ENCODE peak calls at places on chromosomes 13 and 19, in seven cellular contexts. Q is CD8-positive, alpha-beta T cell; H is AG04450; P is SJSA1; N is endothelial cell of umbilical vein; R is SK-N-SH; L is CD8-positive, alpha-beta memory T cell. G is an unnamed sample.

GRCh38 chr13:107342747-107343146 is 774.8 kb upstream of the ARGLU1 start:
- DNase-seq in H (no peak), L (no peak), N (no peak), P (no peak), Q (no peak), R (no peak), G (no peak)

GRCh38 chr13:103291693-103292572 is 225.7 kb upstream of the SLC10A2 start:
- DNase-seq in Q (no peak), R (no peak), N (no peak), H (no peak), P (no peak), L (no peak), G (no peak)

GRCh38 chr19:9671654-9672053 is 3.2 kb downstream of the ZNF562 start:
- DNase-seq in R (no peak), Q (no peak), H (no peak), N (no peak), L (no peak), P (no peak), G (no peak)

GRCh38 chr13:114068723-114069322 is 63.6 kb downstream of the RASA3 start:
- DNase-seq in P (no peak), Q (no peak), L (no peak), H (peak; percentile 43), N (peak; percentile 53), R (no peak), G (no peak)

GRCh38 chr13:33884506-33885221 is 66.7 kb downstream of the RFC3 start:
- DNase-seq in Q (no peak), P (no peak), N (no peak), L (no peak), R (no peak), H (no peak), G (no peak)

GRCh38 chr13:106318941-106319411 is 216.5 kb downstream of the EFNB2 start:
- DNase-seq in Q (no peak), L (no peak), P (peak; percentile 42), H (peak; percentile 74), R (no peak), N (peak; percentile 97), G (no peak)

GRCh38 chr19:29587518-29587986 is 18.5 kb upstream of the POP4 start:
- DNase-seq in R (no peak), H (no peak), P (no peak), L (peak; percentile 49), Q (peak; percentile 63), N (no peak), G (no peak)

GRCh38 chr19:45952691-45953505 is 20.8 kb downstream of the NOVA2 start:
- DNase-seq in H (peak; percentile 18), N (no peak), P (peak; percentile 53), Q (peak; percentile 37), L (peak; percentile 31), R (peak; percentile 55), G (no peak)

GRCh38 chr19:17415107-17415506 is 4.7 kb upstream of the MVB12A start:
- DNase-seq in R (no peak), P (no peak), N (no peak), Q (no peak), H (no peak), L (no peak), G (no peak)

GRCh38 chr13:78621086-78621485 is 17.7 kb upstream of the POU4F1 start:
- DNase-seq in H (no peak), Q (no peak), R (no peak), P (no peak), L (no peak), N (no peak), G (no peak)

GRCh38 chr19:44905437-44906160 is at the start of gene APOE:
- DNase-seq in P (no peak), Q (no peak), L (no peak), N (no peak), R (peak; percentile 57), H (no peak), G (no peak)

GRCh38 chr19:14022469-14022868 is 5.5 kb upstream of the RLN3 start:
- DNase-seq in N (no peak), L (no peak), H (no peak), P (no peak), Q (no peak), R (no peak), G (no peak)

GRCh38 chr19:51181913-51182419 is 39.9 kb downstream of the SIGLEC7 start:
- DNase-seq in R (peak; percentile 36), L (no peak), P (no peak), N (no peak), Q (no peak), H (no peak), G (no peak)

GRCh38 chr13:112653821-112654220 is 36.0 kb upstream of the ATP11A start:
- DNase-seq in R (no peak), Q (no peak), N (no peak), H (no peak), P (no peak), L (no peak), G (no peak)

GRCh38 chr13:113862766-113863510 is 938 bp downstream of the GAS6 start:
- DNase-seq in N (peak; percentile 30), Q (no peak), P (peak; percentile 26), H (no peak), R (peak; percentile 56), L (no peak), G (no peak)

GRCh38 chr13:40984670-40985366 is 34.3 kb downstream of the ELF1 start:
- DNase-seq in P (peak; percentile 12), H (no peak), N (peak; percentile 76), L (no peak), Q (no peak), R (no peak), G (no peak)

GRCh38 chr13:112441779-112442310 is 65.7 kb downstream of the SPACA7 start:
- DNase-seq in R (no peak), L (no peak), Q (no peak), N (no peak), H (no peak), P (no peak), G (no peak)

GRCh38 chr19:3062165-3063105 is at the start of gene TLE5:
- DNase-seq in Q (peak; percentile 72), H (no peak), L (peak; percentile 67), N (peak; percentile 28), P (peak; percentile 39), R (peak; percentile 92), G (no peak)

GRCh38 chr13:99165753-99166587 is 34.7 kb upstream of the UBAC2 start:
- DNase-seq in H (no peak), P (no peak), R (no peak), Q (no peak), N (no peak), L (no peak), G (no peak)

GRCh38 chr19:38587562-38587961 is 30.2 kb downstream of the MAP4K1 start:
- DNase-seq in N (no peak), L (no peak), Q (no peak), H (no peak), P (no peak), R (peak; percentile 4), G (no peak)

GRCh38 chr19:11111771-11112144 is 22.5 kb downstream of the LDLR start:
- DNase-seq in L (no peak), Q (no peak), P (no peak), H (no peak), N (no peak), R (no peak), G (no peak)

GRCh38 chr13:26599885-26600284 is 42.4 kb downstream of the WASF3 start:
- DNase-seq in P (no peak), N (no peak), L (no peak), H (no peak), R (no peak), Q (no peak), G (no peak)

GRCh38 chr13:49608932-49609331 is 19.4 kb upstream of the ARL11 start:
- DNase-seq in H (no peak), Q (no peak), P (no peak), N (no peak), L (no peak), R (no peak), G (no peak)

GRCh38 chr19:32233885-32234284 is 111.5 kb upstream of the ZNF507 start:
- DNase-seq in P (no peak), L (no peak), N (no peak), R (no peak), H (no peak), Q (no peak), G (no peak)

GRCh38 chr19:43839139-43839538 is 12.0 kb downstream of the ZNF283 start:
- DNase-seq in L (no peak), N (no peak), R (no peak), Q (no peak), H (no peak), P (no peak), G (no peak)

GRCh38 chr19:43847246-43847645 is 20.1 kb downstream of the ZNF283 start:
- DNase-seq in N (no peak), L (no peak), Q (no peak), P (no peak), R (no peak), H (no peak), G (no peak)

GRCh38 chr19:43847884-43848283 is 20.8 kb downstream of the ZNF283 start:
- DNase-seq in P (no peak), N (no peak), R (no peak), Q (no peak), H (no peak), L (no peak), G (no peak)

GRCh38 chr19:43841990-43842389 is 14.9 kb downstream of the ZNF283 start:
- DNase-seq in N (no peak), R (no peak), P (no peak), H (no peak), L (no peak), Q (no peak), G (no peak)
- H3K9me3 ChIP-seq in N (peaks cover 14% of the 10 kb centered on the region), R (peaks cover 54% of the 10 kb centered on the region), P (peaks cover 15% of the 10 kb centered on the region), H (peaks cover 29% of the 10 kb centered on the region), L (peaks cover 60% of the 10 kb centered on the region), Q (peaks cover 50% of the 10 kb centered on the region), G (peaks cover 28% of the 10 kb centered on the region)

GRCh38 chr19:33927789-33928457 is 131.3 kb downstream of the KCTD15 start:
- DNase-seq in Q (no peak), L (no peak), N (no peak), P (no peak), R (no peak), H (no peak), G (no peak)
- H3K9me3 ChIP-seq in Q (no peaks in the 10 kb centered on the region), L (no peaks in the 10 kb centered on the region), N (no peaks in the 10 kb centered on the region), P (no peaks in the 10 kb centered on the region), R (no peaks in the 10 kb centered on the region), H (no peaks in the 10 kb centered on the region), G (no peaks in the 10 kb centered on the region)

DNA sequence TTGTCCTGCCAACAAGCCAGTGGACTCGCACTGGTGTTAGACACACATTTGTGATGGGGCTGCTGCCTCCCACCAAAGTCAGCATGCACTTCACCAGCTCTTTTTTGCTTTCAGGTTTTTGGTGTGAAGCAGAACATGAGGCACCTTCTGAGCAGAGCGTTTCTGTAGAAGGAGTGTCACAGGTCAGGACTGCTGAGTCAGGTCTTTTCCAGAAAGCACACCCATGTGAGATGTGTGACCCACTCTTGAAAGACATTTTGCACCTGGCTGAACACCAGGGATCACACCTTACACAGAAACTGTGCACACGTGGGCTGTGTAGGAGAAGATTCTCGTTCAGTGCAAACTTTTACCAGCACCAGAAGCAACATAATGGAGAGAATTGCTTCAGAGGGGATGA is 4.8 kb downstream of the ZNF304 start:
- DNase-seq in Q (no peak), P (no peak), R (no peak), H (no peak), N (no peak), L (no peak), G (no peak)
- H3K9me3 ChIP-seq in Q (peaks cover 48% of the 10 kb centered on the region), P (peaks cover 4% of the 10 kb centered on the region), R (no peaks in the 10 kb centered on the region), H (no peaks in the 10 kb centered on the region), N (peaks cover 16% of the 10 kb centered on the region), L (peaks cover 53% of the 10 kb centered on the region), G (peaks cover 9% of the 10 kb centered on the region)

DNA sequence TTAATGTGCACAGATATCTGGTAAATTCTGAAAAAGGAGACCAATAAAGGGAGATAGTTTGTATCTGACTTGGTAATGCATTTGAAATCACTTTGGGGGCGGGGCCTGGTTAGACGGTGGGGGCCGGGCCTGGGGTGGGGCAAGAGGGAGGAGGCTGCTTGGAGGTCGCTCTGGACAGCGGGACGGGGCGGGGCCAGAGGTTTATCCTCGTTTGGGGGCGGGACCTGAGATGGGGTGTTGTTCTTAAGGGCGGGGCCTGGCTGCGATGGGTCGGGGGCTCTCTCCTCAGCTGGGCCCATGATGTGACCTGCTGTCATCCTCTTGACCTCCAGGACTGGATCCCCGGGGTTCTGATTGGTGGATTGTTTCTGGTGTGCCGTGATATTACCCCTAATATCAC is 4.9 kb upstream of the ZNF808 start:
- DNase-seq in N (no peak), H (no peak), R (peak; percentile 14), L (no peak), P (no peak), Q (no peak), G (no peak)
- H3K9me3 ChIP-seq in N (no peaks in the 10 kb centered on the region), H (peaks cover 46% of the 10 kb centered on the region), R (no peaks in the 10 kb centered on the region), L (no peaks in the 10 kb centered on the region), P (peaks cover 2% of the 10 kb centered on the region), Q (no peaks in the 10 kb centered on the region), G (no peaks in the 10 kb centered on the region)

G was measured in SK-N-MC.